ENCODE peak calls at places on chromosomes 2 and 18, in six cellular contexts. W is HCT116, V is fibroblast of lung, H is tibial nerve, Z is endothelial cell of umbilical vein, G is suprapubic skin. O is an unnamed sample.

GRCh38 chr2:42073739-42074138 is 25.9 kb downstream of the PKDCC start:
- DNase-seq in W (no peak), H (no peak), Z (no peak), G (no peak), V (peak), O (no peak)

GRCh38 chr18:74539289-74539688 is 5.0 kb downstream of the CNDP1 start:
- DNase-seq in W (no peak), H (no peak), G (no peak), V (no peak), Z (no peak), O (no peak)

GRCh38 chr2:129331638-129332037 is 647.8 kb upstream of the RAB6C start:
- DNase-seq in G (no peak), Z (no peak), H (no peak), V (no peak), W (no peak), O (no peak)

GRCh38 chr2:220034356-220035121 is 407.1 kb downstream of the SLC4A3 start:
- DNase-seq in H (no peak), G (no peak), Z (no peak), W (no peak), V (peak), O (no peak)

GRCh38 chr2:160368988-160369935 is 124.3 kb downstream of the RBMS1 start:
- DNase-seq in W (no peak), H (no peak), Z (no peak), G (no peak), V (peak), O (no peak)

GRCh38 chr2:22616031-22616430 is 768.9 kb upstream of the KLHL29 start:
- DNase-seq in W (no peak), G (no peak), H (no peak), V (no peak), Z (no peak), O (no peak)

GRCh38 chr2:136538489-136538888 is 226.9 kb upstream of the THSD7B start:
- DNase-seq in W (no peak), V (no peak), G (no peak), Z (no peak), H (no peak), O (no peak)

GRCh38 chr2:120729410-120730052 is 6.1 kb upstream of the GLI2 start:
- DNase-seq in Z (no peak), G (peak), W (peak), V (peak), H (no peak), O (no peak)

GRCh38 chr2:197058777-197059176 is 132.3 kb upstream of the PGAP1 start:
- DNase-seq in V (no peak), G (no peak), Z (no peak), W (no peak), H (no peak), O (no peak)

GRCh38 chr2:189534854-189535253 is 45.7 kb downstream of the SLC40A1 start:
- DNase-seq in G (no peak), V (peak), Z (no peak), H (no peak), W (no peak), O (no peak)

GRCh38 chr2:95761556-95761955 is 169.8 kb downstream of the TRIM43 start:
- DNase-seq in G (no peak), H (no peak), V (no peak), Z (no peak), W (no peak), O (no peak)

GRCh38 chr2:237434916-237435315 is 21.0 kb upstream of the COL6A3 start:
- DNase-seq in Z (no peak), H (no peak), V (no peak), G (no peak), W (no peak), O (no peak)

GRCh38 chr2:119249855-119250775 is 26.5 kb downstream of the STEAP3 start:
- DNase-seq in W (no peak), V (no peak), Z (no peak), G (no peak), H (no peak), O (no peak)

GRCh38 chr2:12087671-12088380 is 341.4 kb downstream of the LPIN1 start:
- DNase-seq in V (peak), W (no peak), G (no peak), Z (no peak), H (no peak), O (no peak)

GRCh38 chr18:33573193-33573592 is 4.8 kb upstream of the ASXL3 start:
- DNase-seq in W (no peak), H (no peak), G (no peak), V (no peak), Z (no peak), O (no peak)

GRCh38 chr18:70249118-70249517 is 39.7 kb upstream of the SOCS6 start:
- DNase-seq in H (no peak), Z (no peak), G (no peak), V (peak), W (no peak), O (no peak)

GRCh38 chr2:197599285-197599965 is 76.0 kb downstream of the RFTN2 start:
- DNase-seq in W (peak), G (no peak), H (peak), Z (peak), V (peak), O (no peak)

GRCh38 chr2:193806088-193806774 is 1611.5 kb upstream of the TMEFF2 start:
- DNase-seq in W (no peak), V (peak), G (no peak), Z (no peak), H (no peak), O (no peak)

GRCh38 chr2:72027426-72028161 is 120.1 kb downstream of the CYP26B1 start:
- DNase-seq in H (no peak), Z (no peak), V (no peak), W (no peak), G (peak), O (no peak)

GRCh38 chr2:81551040-81551634 is 1246.6 kb upstream of the LRRTM1 start:
- DNase-seq in G (no peak), W (no peak), Z (no peak), H (no peak), V (no peak), O (no peak)

GRCh38 chr2:28736034-28736433 is 15.6 kb upstream of the PPP1CB start:
- DNase-seq in V (no peak), H (no peak), G (no peak), W (no peak), Z (peak), O (no peak)

GRCh38 chr2:120520929-120521912 is 175.3 kb downstream of the INHBB start:
- DNase-seq in G (no peak), H (peak), V (peak), W (peak), Z (peak), O (peak)

GRCh38 chr2:184394642-184395041 is 203.7 kb upstream of the ZNF804A start:
- DNase-seq in Z (no peak), G (no peak), W (no peak), V (no peak), H (no peak), O (no peak)

GRCh38 chr2:69830045-69830905 is 815 bp downstream of the GMCL1 start:
- DNase-seq in H (no peak), W (no peak), G (peak), Z (peak), V (peak), O (no peak)

GRCh38 chr2:143683977-143684376 is 554.8 kb downstream of the ARHGAP15 start:
- DNase-seq in G (no peak), W (no peak), Z (no peak), H (no peak), V (no peak), O (no peak)

GRCh38 chr2:204892506-204893255 is 347.4 kb downstream of the PARD3B start:
- DNase-seq in W (no peak), V (no peak), Z (no peak), H (no peak), G (no peak), O (no peak)

GRCh38 chr18:45320724-45321123 is 294.6 kb upstream of the SLC14A2 start:
- DNase-seq in H (peak), Z (no peak), V (peak), G (no peak), W (no peak), O (no peak)

GRCh38 chr18:27604583-27604982 is 419.5 kb upstream of the CHST9 start:
- DNase-seq in Z (peak), W (no peak), V (no peak), G (no peak), H (no peak), O (no peak)

GRCh38 chr2:96175951-96176350 is 30.7 kb upstream of the DUSP2 start:
- DNase-seq in W (no peak), Z (no peak), V (peak), H (no peak), G (no peak), O (no peak)

DNA sequence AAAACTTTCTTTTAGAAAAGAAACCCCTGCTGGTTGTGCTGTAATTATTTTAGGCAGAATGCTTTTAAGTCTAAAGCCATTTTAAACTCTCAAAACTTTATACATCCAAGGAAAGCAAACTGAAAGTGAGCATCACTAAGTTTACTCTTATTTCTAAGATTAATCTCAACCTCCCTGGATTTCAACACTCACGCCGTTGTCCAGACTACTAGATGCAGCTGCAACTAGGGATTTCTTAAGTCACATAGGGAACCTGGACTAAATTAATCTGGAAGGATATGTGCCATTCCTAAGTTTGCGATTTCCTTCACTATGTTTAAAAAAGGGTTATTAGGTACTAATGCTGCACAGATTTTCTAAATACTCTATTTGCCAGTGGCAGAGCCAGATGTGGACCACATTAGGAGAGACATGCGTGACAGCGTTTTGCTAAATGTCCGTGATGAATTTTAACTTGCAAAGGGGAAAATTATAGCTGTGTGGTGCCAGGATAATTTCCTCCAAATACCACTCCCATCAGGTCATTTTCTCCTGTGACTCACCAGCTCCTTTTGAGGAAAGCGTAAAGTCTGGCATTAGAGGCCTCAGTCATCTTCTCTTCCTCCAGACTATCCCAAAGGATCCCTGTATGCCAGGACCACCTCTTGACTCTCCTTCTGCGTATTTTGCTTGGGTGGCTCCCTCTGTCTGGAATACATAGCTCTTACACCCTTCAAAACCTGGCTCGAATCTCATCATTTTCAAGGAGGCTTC is 143.7 kb downstream of the ATL2 start:
- DNase-seq in H (peak), G (no peak), Z (no peak), V (peak), W (no peak), O (no peak)
- TF ChIP-seq CTCF in H (no peak), G (no peak), Z (no peak), V (no peak), W (peak), O (no peak)

GRCh38 chr18:62643181-62643580 is 72.2 kb upstream of the PHLPP1 start:
- DNase-seq in H (no peak), Z (no peak), W (no peak), V (no peak), G (peak), O (no peak)
- H3K27ac ChIP-seq in H (no peak), Z (no peak), W (no peak), V (no peak), G (no peak), O (no peak)

GRCh38 chr2:61855178-61855523 is 1.3 kb upstream of the FAM161A start:
- DNase-seq in G (no peak), V (no peak), H (no peak), W (no peak), Z (peak), O (no peak)

GRCh38 chr2:61853848-61854434 is at the start of gene FAM161A:
- DNase-seq in G (peak), Z (peak), W (peak), H (peak), V (peak), O (peak)

GRCh38 chr2:61854435-61855177 is 746 bp upstream of the FAM161A start:
- DNase-seq in V (peak), G (peak), H (peak), W (peak), Z (peak), O (peak)

DNA sequence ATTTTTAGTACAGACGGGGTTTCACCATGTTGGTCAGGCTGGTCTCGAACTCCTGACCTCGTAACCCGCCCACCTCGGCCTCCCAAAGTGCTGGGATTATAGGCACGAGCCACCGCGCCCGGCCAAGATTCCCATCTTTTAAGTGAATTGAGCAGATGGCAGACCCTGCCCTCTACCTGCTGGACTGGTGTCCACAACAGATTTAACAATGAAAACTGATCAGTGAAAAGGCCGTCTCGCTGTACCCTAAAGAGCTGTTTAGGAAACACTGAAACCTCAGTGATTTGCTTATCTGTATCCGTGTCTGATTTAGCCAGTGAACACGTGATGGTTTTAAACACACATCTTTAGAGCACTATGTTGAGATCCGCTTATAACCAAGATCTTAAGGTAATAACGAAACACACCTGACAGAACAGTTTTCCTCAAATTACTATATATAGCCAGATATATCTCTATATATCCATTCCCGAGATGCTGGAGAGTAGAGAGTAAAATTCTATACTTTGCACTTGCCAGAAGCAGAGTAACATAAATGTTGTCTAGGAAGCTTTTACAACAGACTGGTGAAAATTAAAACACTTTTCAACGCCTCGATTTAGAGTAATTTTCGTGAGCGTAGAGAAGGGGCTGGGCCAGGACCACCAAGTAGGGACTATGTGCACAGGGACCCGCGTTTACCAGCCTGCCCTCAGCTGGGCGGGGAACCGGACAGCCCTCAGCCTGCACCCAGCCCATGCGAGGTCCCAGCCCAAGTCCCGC is 593 bp downstream of the FAM161A start:
- DNase-seq in G (no peak), Z (no peak), V (peak), W (peak), H (peak), O (no peak)
- TF ChIP-seq CTCF in G (no peak), Z (no peak), V (no peak), W (peak), H (no peak), O (peak)

GRCh38 chr18:9848170-9848854 is 37.5 kb upstream of the TXNDC2 start:
- DNase-seq in W (no peak), G (no peak), Z (no peak), V (no peak), H (no peak), O (no peak)
- H3K27ac ChIP-seq in W (no peak), G (no peak), Z (no peak), V (no peak), H (no peak), O (no peak)

GRCh38 chr18:48889981-48890735 is 60.6 kb downstream of the SMAD7 start:
- DNase-seq in G (no peak), Z (no peak), H (no peak), W (no peak), V (no peak), O (no peak)

GRCh38 chr18:48887294-48887904 is 63.4 kb downstream of the SMAD7 start:
- DNase-seq in Z (no peak), W (no peak), G (no peak), H (no peak), V (no peak), O (no peak)

GRCh38 chr18:48887905-48888531 is 62.7 kb downstream of the SMAD7 start:
- DNase-seq in G (no peak), Z (peak), V (no peak), H (no peak), W (no peak), O (no peak)

GRCh38 chr18:48888681-48889080 is 62.1 kb downstream of the SMAD7 start:
- DNase-seq in G (no peak), Z (no peak), W (no peak), V (no peak), H (no peak), O (no peak)

DNA sequence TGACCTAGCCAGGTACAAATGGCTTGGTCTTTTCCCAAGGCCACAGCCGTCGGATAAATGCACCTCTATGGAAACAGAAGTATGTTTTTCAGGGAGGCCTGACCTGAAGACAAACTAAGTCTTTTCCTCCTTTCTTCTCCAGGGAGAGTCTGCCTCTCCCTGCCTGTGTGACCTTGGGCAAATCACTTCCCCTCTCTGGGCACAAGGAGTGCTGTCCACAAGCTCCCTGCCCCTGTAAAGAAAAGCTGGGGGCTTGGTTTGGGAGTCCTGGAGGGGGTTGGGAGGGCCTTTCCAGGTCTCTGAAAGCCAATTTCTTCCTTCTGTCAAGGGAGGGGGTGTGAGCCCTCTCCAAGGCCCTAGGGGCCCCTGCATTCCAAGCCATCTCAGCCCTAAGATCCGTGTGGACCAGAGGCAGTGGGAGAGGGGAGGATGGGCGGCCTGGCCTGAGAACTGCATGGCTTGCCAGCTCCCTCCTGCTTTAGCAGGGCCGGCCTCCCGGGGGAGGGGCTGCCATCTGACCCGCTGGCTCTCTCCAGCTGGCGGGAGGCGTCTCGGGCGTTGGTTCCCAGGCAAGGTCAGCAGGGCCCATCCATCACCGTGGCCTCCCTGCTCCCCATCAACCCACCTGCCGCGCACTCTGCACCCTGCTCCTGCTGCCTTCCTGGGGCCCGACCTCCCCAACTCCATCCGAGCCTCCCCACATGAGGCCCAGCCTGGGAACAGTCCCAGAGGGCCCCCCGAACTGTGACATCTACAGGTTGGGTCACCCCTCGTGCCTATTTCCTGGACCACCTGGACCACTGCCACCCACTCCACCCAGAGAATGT is 61.4 kb downstream of the SMAD7 start:
- DNase-seq in Z (no peak), G (no peak), V (peak), H (no peak), W (no peak), O (no peak)
- TF ChIP-seq CTCF in Z (no peak), G (no peak), V (no peak), H (no peak), W (no peak), O (no peak)

DNA sequence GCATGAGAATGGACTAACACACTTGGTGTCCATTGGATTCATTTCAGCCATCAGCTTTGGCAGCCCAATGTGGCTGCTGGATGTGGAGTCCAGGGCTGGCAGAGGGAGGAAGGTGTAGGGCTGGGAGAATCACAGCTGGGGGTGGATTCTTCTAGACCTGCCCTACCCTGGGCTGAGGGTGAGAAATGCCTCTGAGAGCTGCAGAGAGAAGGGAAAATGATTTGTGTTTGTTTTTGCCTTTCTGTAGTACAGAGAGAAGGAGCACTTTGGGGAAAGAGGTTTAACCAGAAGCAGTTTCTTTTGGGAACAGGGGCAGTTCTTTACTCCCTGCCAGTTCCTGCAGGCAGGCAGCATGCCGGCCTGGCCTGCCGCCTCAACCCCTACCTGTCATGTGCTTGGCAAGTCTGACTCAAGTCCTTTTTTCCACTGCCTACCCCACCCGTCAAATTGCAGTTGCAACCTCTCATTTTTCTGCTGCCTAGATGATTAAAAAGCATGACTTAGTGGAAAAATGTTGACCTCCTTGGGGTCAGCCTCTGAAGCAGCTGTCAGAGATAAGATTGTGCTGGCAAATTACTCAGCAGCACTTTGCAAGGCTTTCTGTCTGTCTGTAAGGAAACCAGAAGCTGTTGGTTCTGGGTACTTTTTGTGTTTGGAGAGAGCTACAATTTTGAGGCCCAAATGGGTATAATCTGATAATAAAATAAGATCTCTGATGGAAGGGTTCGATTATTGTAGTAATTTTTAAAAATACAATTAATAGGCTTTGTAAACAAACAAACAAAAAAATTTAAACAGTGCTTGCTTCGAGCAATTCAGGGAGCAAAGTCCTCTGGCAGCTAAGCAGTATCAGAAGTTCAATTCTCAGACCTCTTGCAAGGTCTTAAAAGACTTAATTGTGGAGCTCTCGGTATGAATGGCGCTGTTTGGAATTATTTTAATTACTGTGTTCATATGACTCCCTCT is 21.7 kb downstream of the LBH start:
- DNase-seq in Z (peak), V (peak), W (no peak), H (no peak), G (no peak), O (no peak)
- H3K27ac ChIP-seq in Z (peak), V (peak), W (no peak), H (no peak), G (peak), O (no peak)

GRCh38 chr18:3455090-3455640 is 5.2 kb downstream of the TGIF1 start:
- DNase-seq in Z (no peak), W (no peak), H (no peak), V (no peak), G (no peak), O (no peak)
- TF ChIP-seq CTCF in Z (no peak), W (no peak), H (no peak), V (no peak), G (no peak), O (no peak)

GRCh38 chr2:79320871-79321270 is 161.3 kb upstream of the REG3A start:
- DNase-seq in G (no peak), W (no peak), V (no peak), H (no peak), Z (no peak), O (no peak)
- H3K27ac ChIP-seq in G (no peak), W (no peak), V (no peak), H (no peak), Z (no peak), O (no peak)